ENCODE peak calls at places on chromosomes 11 and 22, in five cellular contexts. X, L, V, W and K are unnamed samples.

GRCh38 chr22:50308597-50308935 is 1.1 kb upstream of the PLXNB2 start:
- DNase-seq in X (no peak), L (no peak), V (no peak), W (peak), K (no peak)

GRCh38 chr22:19728271-19728670 is 4.9 kb downstream of the GP1BB start:
- DNase-seq in X (no peak), L (no peak), V (no peak), W (no peak), K (no peak)

GRCh38 chr22:47902646-47903180 is 1140.3 kb downstream of the TBC1D22A start:
- DNase-seq in X (no peak), L (no peak), V (no peak), W (no peak), K (no peak)

GRCh38 chr22:20130319-20130718 is 1.3 kb upstream of the ZDHHC8 start:
- DNase-seq in X (no peak), L (no peak), V (no peak), W (no peak), K (no peak)

GRCh38 chr22:25067851-25068421 is 115.4 kb downstream of the KIAA1671 start:
- DNase-seq in X (peak), L (no peak), V (no peak), W (no peak), K (no peak)

GRCh38 chr11:112581747-112582146 is 321.1 kb upstream of the PLET1 start:
- DNase-seq in X (no peak), L (no peak), V (no peak), W (no peak), K (no peak)

GRCh38 chr22:44410396-44411056 is 87.5 kb downstream of the RTL6 start:
- DNase-seq in X (no peak), L (no peak), V (no peak), W (no peak), K (no peak)

GRCh38 chr11:96342971-96343711 is at the start of gene MAML2:
- DNase-seq in X (peak), L (peak), V (peak), W (peak), K (peak)

GRCh38 chr11:70413151-70413550 is 14.8 kb downstream of the CTTN start:
- DNase-seq in X (no peak), L (no peak), V (no peak), W (no peak), K (no peak)

GRCh38 chr11:134150195-134150903 is 73.4 kb downstream of the NCAPD3 start:
- DNase-seq in X (no peak), L (no peak), V (no peak), W (no peak), K (no peak)

GRCh38 chr22:46196268-46196667 is 45.9 kb downstream of the PPARA start:
- DNase-seq in X (no peak), L (no peak), V (no peak), W (no peak), K (no peak)

GRCh38 chr22:23072911-23073491 is 2.7 kb downstream of the GNAZ start:
- DNase-seq in X (no peak), L (no peak), V (no peak), W (no peak), K (no peak)

GRCh38 chr11:103958475-103959215 is 77.8 kb upstream of the DDI1 start:
- DNase-seq in X (no peak), L (no peak), V (no peak), W (no peak), K (no peak)

GRCh38 chr11:67439321-67440228 is 2.1 kb upstream of the PTPRCAP start:
- DNase-seq in X (no peak), L (peak), V (no peak), W (peak), K (no peak)

GRCh38 chr22:18101536-18101935 is 9.1 kb upstream of the TUBA8 start:
- DNase-seq in X (no peak), L (no peak), V (no peak), W (no peak), K (no peak)

GRCh38 chr11:78907636-78908035 is 333.0 kb upstream of the NARS2 start:
- DNase-seq in X (no peak), L (no peak), V (no peak), W (no peak), K (no peak)

GRCh38 chr22:22712092-22712658 is 67.8 kb downstream of the GGTLC2 start:
- DNase-seq in X (no peak), L (no peak), V (no peak), W (no peak), K (no peak)

GRCh38 chr11:133710681-133711240 is 134.6 kb downstream of the SPATA19 start:
- DNase-seq in X (no peak), L (no peak), V (no peak), W (no peak), K (no peak)

GRCh38 chr11:69537855-69538640 is 56.6 kb downstream of the LINC01488 start:
- DNase-seq in X (no peak), L (no peak), V (no peak), W (no peak), K (no peak)

GRCh38 chr11:125020342-125020741 is 42.8 kb upstream of the SLC37A2 start:
- DNase-seq in X (no peak), L (no peak), V (no peak), W (no peak), K (no peak)

GRCh38 chr11:83223457-83223856 is 29.9 kb downstream of the ANKRD42 start:
- DNase-seq in X (no peak), L (no peak), V (no peak), W (no peak), K (no peak)

GRCh38 chr11:99920956-99921355 is 766.1 kb upstream of the ARHGAP42 start:
- DNase-seq in X (no peak), L (no peak), V (no peak), W (no peak), K (no peak)

GRCh38 chr22:20396639-20397038 is 2.7 kb downstream of the ZNF74 start:
- DNase-seq in X (no peak), L (no peak), V (no peak), W (peak), K (no peak)

GRCh38 chr11:130166457-130166784 is 6.8 kb downstream of the ST14 start:
- DNase-seq in X (no peak), L (peak), V (no peak), W (peak), K (no peak)

GRCh38 chr11:44445500-44446340 is 119.7 kb upstream of the CD82 start:
- DNase-seq in X (no peak), L (no peak), V (no peak), W (no peak), K (no peak)

GRCh38 chr22:38309614-38310517 is 7.4 kb downstream of the CSNK1E start:
- DNase-seq in X (no peak), L (no peak), V (no peak), W (peak), K (no peak)

GRCh38 chr11:42315267-42315666 is 855.8 kb upstream of the LRRC4C start:
- DNase-seq in X (no peak), L (peak), V (no peak), W (no peak), K (no peak)

GRCh38 chr22:19717181-19717580 is 2.9 kb downstream of the SEPTIN5 start:
- DNase-seq in X (no peak), L (no peak), V (no peak), W (no peak), K (no peak)

GRCh38 chr22:30422481-30423295 is 2.9 kb upstream of the MTFP1 start:
- DNase-seq in X (no peak), L (peak), V (no peak), W (peak), K (no peak)

GRCh38 chr11:124329787-124330478 is 9.9 kb upstream of the OR8D2 start:
- DNase-seq in X (no peak), L (peak), V (peak), W (peak), K (no peak)

GRCh38 chr11:86761978-86762377 is 38.4 kb upstream of the PRSS23 start:
- DNase-seq in X (no peak), L (no peak), V (no peak), W (peak), K (no peak)

GRCh38 chr11:68508425-68508824 is 47.9 kb downstream of the PPP6R3 start:
- DNase-seq in X (no peak), L (no peak), V (no peak), W (peak), K (no peak)

GRCh38 chr11:67700548-67701262 is 26.3 kb upstream of the ALDH3B2 start:
- DNase-seq in X (no peak), L (no peak), V (no peak), W (no peak), K (no peak)

GRCh38 chr11:60786811-60787567 is 1.9 kb downstream of the MS4A10 start:
- DNase-seq in X (no peak), L (peak), V (no peak), W (peak), K (no peak)

GRCh38 chr11:26993965-26994446 is at the start of gene FIBIN:
- DNase-seq in X (no peak), L (no peak), V (no peak), W (peak), K (no peak)

DNA sequence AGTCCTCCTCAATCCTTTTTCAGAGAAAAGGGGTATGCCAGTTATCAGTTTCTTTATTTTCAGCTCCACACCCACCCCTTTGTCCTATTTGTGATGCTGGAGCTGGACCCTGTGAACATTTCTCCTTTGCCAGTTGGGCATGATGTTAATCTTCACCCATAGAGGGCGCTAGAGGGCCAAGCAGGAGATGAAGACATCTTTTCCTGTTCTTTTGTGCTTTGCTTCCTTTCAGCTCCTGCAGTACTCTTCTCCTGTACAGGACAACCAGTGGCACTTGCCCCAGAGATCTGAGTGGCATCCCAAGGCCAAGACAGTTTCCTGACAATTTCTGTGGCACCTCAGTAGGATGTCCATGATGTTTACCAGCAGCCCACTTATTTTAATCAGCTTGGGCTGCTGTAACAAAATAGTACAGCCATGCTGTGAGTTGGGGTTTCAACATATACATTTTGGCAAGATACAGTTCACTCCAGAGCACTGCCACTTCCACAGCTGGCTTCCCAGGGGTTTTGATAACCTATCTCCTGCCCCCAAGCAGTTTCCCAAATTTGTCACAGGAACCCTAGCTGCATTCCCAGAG is 4.6 kb downstream of the SAA2 start:
- DNase-seq in X (peak), L (peak), V (peak), W (peak), K (no peak)
- TF ChIP-seq CTCF in X (peak), L (peak), V (peak), W (peak), K (peak)

DNA sequence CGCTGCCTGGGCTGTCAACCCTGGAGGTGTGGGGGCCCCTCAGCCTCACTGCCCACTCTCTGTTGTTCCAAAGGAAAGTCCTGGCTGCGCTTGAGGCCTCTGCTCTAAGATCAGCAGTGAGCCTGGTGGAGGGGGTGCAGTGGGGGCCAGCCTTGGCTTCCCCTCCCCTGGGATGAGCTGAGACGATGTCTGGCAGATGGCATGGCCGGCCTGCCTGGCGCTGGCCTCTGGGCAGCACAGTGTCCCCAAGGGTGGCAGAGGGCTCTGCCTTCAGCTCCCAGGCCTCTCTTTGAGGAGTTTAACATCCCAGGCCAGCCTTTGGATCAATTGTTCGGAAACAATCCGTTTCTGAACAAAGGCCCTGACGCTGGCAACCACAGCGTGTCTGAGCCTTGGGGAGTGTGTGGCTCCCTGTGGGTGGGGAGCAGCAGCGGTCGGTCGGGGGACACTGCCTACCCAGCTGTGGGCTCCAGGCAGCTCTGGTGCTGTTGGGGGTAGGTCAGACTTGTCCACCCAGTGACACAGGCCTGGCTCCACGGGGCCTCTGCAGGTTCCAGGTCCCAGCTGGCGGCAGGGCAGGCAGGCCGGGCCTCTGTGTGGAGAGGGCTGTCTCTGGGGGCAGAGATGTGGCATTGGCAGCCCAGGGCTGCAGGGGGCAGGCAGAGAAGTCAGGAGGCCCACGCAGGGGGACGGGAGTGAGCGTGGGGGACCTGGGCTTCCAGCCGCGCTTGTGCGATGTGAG is 12.1 kb downstream of the TSPAN4 start:
- DNase-seq in X (no peak), L (no peak), V (no peak), W (no peak), K (no peak)
- TF ChIP-seq CTCF in X (no peak), L (no peak), V (no peak), W (no peak), K (no peak)

GRCh38 chr11:19808076-19808911 is 95.7 kb downstream of the NAV2 start:
- DNase-seq in X (no peak), L (peak), V (no peak), W (no peak), K (no peak)
- TF ChIP-seq CTCF in X (no peak), L (no peak), V (no peak), W (peak), K (no peak)

GRCh38 chr11:12236744-12237101 is 126.3 kb downstream of the MICAL2 start:
- DNase-seq in X (no peak), L (no peak), V (no peak), W (no peak), K (no peak)
- TF ChIP-seq CTCF in X (no peak), L (no peak), V (no peak), W (no peak), K (no peak)

GRCh38 chr11:62721994-62722393 is 5.3 kb downstream of the HNRNPUL2 start:
- DNase-seq in X (no peak), L (no peak), V (no peak), W (peak), K (no peak)
- TF ChIP-seq CTCF in X (no peak), L (no peak), V (no peak), W (peak), K (peak)

GRCh38 chr11:76579047-76579751 is 91.3 kb downstream of the LRRC32 start:
- DNase-seq in X (no peak), L (peak), V (no peak), W (no peak), K (no peak)
- TF ChIP-seq CTCF in X (no peak), L (peak), V (no peak), W (no peak), K (no peak)

GRCh38 chr11:14902650-14903350 is 10.8 kb upstream of the CYP2R1 start:
- DNase-seq in X (no peak), L (peak), V (no peak), W (peak), K (no peak)

GRCh38 chr11:14904745-14905103 is 12.7 kb upstream of the CYP2R1 start:
- DNase-seq in X (peak), L (peak), V (peak), W (peak), K (no peak)

GRCh38 chr11:14906614-14907392 is 14.8 kb upstream of the CYP2R1 start:
- DNase-seq in X (no peak), L (no peak), V (peak), W (no peak), K (no peak)

GRCh38 chr11:14907411-14908213 is 15.6 kb upstream of the CYP2R1 start:
- DNase-seq in X (peak), L (peak), V (peak), W (peak), K (peak)

DNA sequence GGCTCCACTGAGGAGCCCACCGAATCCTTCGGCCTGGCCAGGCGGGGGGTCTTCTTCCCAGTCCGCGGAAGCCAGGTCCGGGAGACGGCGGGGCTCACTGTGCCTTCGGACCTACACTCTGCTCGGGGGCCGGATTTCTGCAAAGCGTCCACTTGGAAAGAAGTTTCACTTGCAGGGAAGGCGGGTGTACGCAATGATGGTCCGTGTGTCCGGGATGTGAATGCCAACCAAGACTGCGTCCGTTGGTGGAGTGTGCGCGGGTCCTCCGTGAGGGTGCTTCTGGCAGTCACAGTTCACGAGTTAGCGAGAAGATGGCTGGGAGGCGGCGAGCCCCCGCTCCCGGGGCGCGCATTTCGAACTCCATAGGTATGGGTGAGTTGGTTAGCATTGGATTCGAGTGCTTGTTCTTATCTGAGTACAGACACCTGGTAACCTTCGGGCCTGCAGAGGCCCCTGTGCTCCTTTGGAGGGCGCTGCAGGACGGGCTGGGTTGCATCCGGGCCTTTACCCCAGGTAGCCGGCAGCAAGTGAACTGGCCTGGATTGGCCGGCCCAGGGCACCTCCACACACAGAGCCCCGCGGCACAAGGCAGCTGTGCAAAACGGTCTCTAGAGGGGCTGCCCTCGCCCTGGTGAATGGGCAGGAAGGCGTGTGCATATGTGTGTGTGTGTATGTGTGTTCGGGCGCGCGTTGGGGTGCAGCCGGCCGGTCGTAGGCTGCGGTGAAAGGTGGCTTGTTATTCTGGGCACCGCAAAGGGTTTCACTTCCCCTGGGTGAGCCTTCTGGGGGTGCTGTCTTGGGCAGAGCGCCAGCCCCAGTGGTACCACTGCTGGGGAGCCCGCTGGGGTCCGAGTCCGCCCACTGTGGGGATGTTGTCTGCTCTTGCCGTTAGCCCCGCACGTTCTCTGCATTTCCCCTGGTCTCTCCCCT is 13.3 kb upstream of the CYP2R1 start:
- DNase-seq in X (peak), L (peak), V (peak), W (peak), K (no peak)
- TF ChIP-seq CTCF in X (peak), L (peak), V (peak), W (peak), K (no peak)

GRCh38 chr11:117902001-117902855 is 25.8 kb upstream of the FXYD6 start:
- DNase-seq in X (no peak), L (no peak), V (no peak), W (no peak), K (no peak)
- TF ChIP-seq CTCF in X (no peak), L (no peak), V (no peak), W (no peak), K (no peak)

GRCh38 chr11:1448166-1448825 is 38.3 kb downstream of the MOB2 start:
- DNase-seq in X (no peak), L (no peak), V (no peak), W (no peak), K (no peak)
- TF ChIP-seq CTCF in X (no peak), L (no peak), V (no peak), W (no peak), K (no peak)

GRCh38 chr11:100930185-100930778 is 199.3 kb downstream of the PGR start:
- DNase-seq in X (no peak), L (peak), V (no peak), W (peak), K (no peak)
- TF ChIP-seq CTCF in X (peak), L (peak), V (peak), W (peak), K (peak)